ENCODE peak calls at places on chromosome 16, in ten cellular contexts. One of them, this sample, is unnamed. For H3K27me3, the result is how much of the 10 kb centered on the place peaks cover.

GRCh38 chr16:29809850-29810698 is 1.9 kb upstream of the PRRT2 start:
- DNase-seq in esophagus squamous epithelium: no peak
- DNase-seq in AG04450: no peak
- DNase-seq in right lobe of liver: no peak
- DNase-seq in pancreas: no peak
- DNase-seq in tibial artery: no peak
- DNase-seq in GM23338: peak
- DNase-seq in ovary: peak
- DNase-seq in stomach: no peak
- DNase-seq in psoas muscle: no peak
- DNase-seq in this sample: no peak

GRCh38 chr16:57479422-57480126 is 6.7 kb downstream of the DOK4 start:
- DNase-seq in esophagus squamous epithelium: no peak
- DNase-seq in AG04450: no peak
- DNase-seq in right lobe of liver: no peak
- DNase-seq in pancreas: no peak
- DNase-seq in tibial artery: peak
- DNase-seq in GM23338: peak
- DNase-seq in ovary: peak
- DNase-seq in stomach: peak
- DNase-seq in psoas muscle: no peak
- DNase-seq in this sample: peak

GRCh38 chr16:54630284-54630967 is 300.2 kb upstream of the IRX5 start:
- DNase-seq in esophagus squamous epithelium: no peak
- DNase-seq in AG04450: no peak
- DNase-seq in right lobe of liver: no peak
- DNase-seq in pancreas: no peak
- DNase-seq in tibial artery: no peak
- DNase-seq in GM23338: no peak
- DNase-seq in ovary: no peak
- DNase-seq in stomach: no peak
- DNase-seq in psoas muscle: no peak
- DNase-seq in this sample: peak

GRCh38 chr16:67917140-67917851 is 14.4 kb downstream of the CTRL start:
- DNase-seq in esophagus squamous epithelium: no peak
- DNase-seq in AG04450: no peak
- DNase-seq in right lobe of liver: no peak
- DNase-seq in pancreas: no peak
- DNase-seq in tibial artery: no peak
- DNase-seq in GM23338: no peak
- DNase-seq in ovary: no peak
- DNase-seq in stomach: no peak
- DNase-seq in psoas muscle: no peak
- DNase-seq in this sample: no peak

GRCh38 chr16:30184430-30185140 is 1.2 kb downstream of the CORO1A start:
- DNase-seq in esophagus squamous epithelium: no peak
- DNase-seq in AG04450: no peak
- DNase-seq in right lobe of liver: peak
- DNase-seq in pancreas: peak
- DNase-seq in tibial artery: peak
- DNase-seq in GM23338: peak
- DNase-seq in ovary: no peak
- DNase-seq in stomach: peak
- DNase-seq in psoas muscle: no peak
- DNase-seq in this sample: no peak

GRCh38 chr16:49350265-49351103 is 23.1 kb upstream of the C16orf78 start:
- DNase-seq in esophagus squamous epithelium: no peak
- DNase-seq in AG04450: no peak
- DNase-seq in right lobe of liver: peak
- DNase-seq in pancreas: peak
- DNase-seq in tibial artery: peak
- DNase-seq in GM23338: peak
- DNase-seq in ovary: peak
- DNase-seq in stomach: peak
- DNase-seq in psoas muscle: peak
- DNase-seq in this sample: peak

GRCh38 chr16:30843501-30843900 is 50.4 kb downstream of the BCL7C start:
- DNase-seq in esophagus squamous epithelium: no peak
- DNase-seq in AG04450: no peak
- DNase-seq in right lobe of liver: no peak
- DNase-seq in pancreas: no peak
- DNase-seq in tibial artery: no peak
- DNase-seq in GM23338: no peak
- DNase-seq in ovary: no peak
- DNase-seq in stomach: no peak
- DNase-seq in psoas muscle: no peak
- DNase-seq in this sample: no peak

GRCh38 chr16:3518983-3519343 is 18.2 kb downstream of the CLUAP1 start:
- DNase-seq in esophagus squamous epithelium: no peak
- DNase-seq in AG04450: no peak
- DNase-seq in right lobe of liver: no peak
- DNase-seq in pancreas: no peak
- DNase-seq in tibial artery: no peak
- DNase-seq in GM23338: no peak
- DNase-seq in ovary: no peak
- DNase-seq in stomach: no peak
- DNase-seq in psoas muscle: no peak
- DNase-seq in this sample: no peak

GRCh38 chr16:22070361-22071351 is 21.7 kb upstream of the VWA3A start:
- DNase-seq in esophagus squamous epithelium: no peak
- DNase-seq in AG04450: no peak
- DNase-seq in right lobe of liver: no peak
- DNase-seq in pancreas: no peak
- DNase-seq in tibial artery: peak
- DNase-seq in GM23338: no peak
- DNase-seq in ovary: peak
- DNase-seq in stomach: peak
- DNase-seq in psoas muscle: peak
- DNase-seq in this sample: no peak

GRCh38 chr16:23286131-23286532 is 16.0 kb upstream of the SCNN1B start:
- DNase-seq in esophagus squamous epithelium: no peak
- DNase-seq in AG04450: no peak
- DNase-seq in right lobe of liver: no peak
- DNase-seq in pancreas: no peak
- DNase-seq in tibial artery: no peak
- DNase-seq in GM23338: no peak
- DNase-seq in ovary: no peak
- DNase-seq in stomach: no peak
- DNase-seq in psoas muscle: no peak
- DNase-seq in this sample: peak

GRCh38 chr16:87822571-87822970 is 46.7 kb downstream of the SLC7A5 start:
- DNase-seq in esophagus squamous epithelium: no peak
- DNase-seq in AG04450: no peak
- DNase-seq in right lobe of liver: no peak
- DNase-seq in pancreas: no peak
- DNase-seq in tibial artery: no peak
- DNase-seq in GM23338: peak
- DNase-seq in ovary: no peak
- DNase-seq in stomach: no peak
- DNase-seq in psoas muscle: no peak
- DNase-seq in this sample: no peak

GRCh38 chr16:53091508-53092211 is 36.9 kb downstream of the CHD9 start:
- DNase-seq in esophagus squamous epithelium: no peak
- DNase-seq in AG04450: peak
- DNase-seq in right lobe of liver: no peak
- DNase-seq in pancreas: peak
- DNase-seq in tibial artery: peak
- DNase-seq in GM23338: peak
- DNase-seq in ovary: peak
- DNase-seq in stomach: peak
- DNase-seq in psoas muscle: peak
- DNase-seq in this sample: peak

GRCh38 chr16:6300523-6300922 is 1032.1 kb upstream of the RBFOX1 start:
- DNase-seq in esophagus squamous epithelium: no peak
- DNase-seq in AG04450: no peak
- DNase-seq in right lobe of liver: no peak
- DNase-seq in pancreas: no peak
- DNase-seq in tibial artery: no peak
- DNase-seq in GM23338: no peak
- DNase-seq in ovary: no peak
- DNase-seq in stomach: no peak
- DNase-seq in psoas muscle: no peak
- DNase-seq in this sample: no peak

GRCh38 chr16:84582958-84583516 is 34.8 kb downstream of the COTL1 start:
- DNase-seq in esophagus squamous epithelium: no peak
- DNase-seq in AG04450: peak
- DNase-seq in right lobe of liver: no peak
- DNase-seq in pancreas: no peak
- DNase-seq in tibial artery: no peak
- DNase-seq in GM23338: no peak
- DNase-seq in ovary: no peak
- DNase-seq in stomach: no peak
- DNase-seq in psoas muscle: no peak
- DNase-seq in this sample: peak

GRCh38 chr16:22054847-22055590 is 37.3 kb upstream of the VWA3A start:
- DNase-seq in esophagus squamous epithelium: no peak
- DNase-seq in AG04450: no peak
- DNase-seq in right lobe of liver: no peak
- DNase-seq in pancreas: no peak
- DNase-seq in tibial artery: no peak
- DNase-seq in GM23338: no peak
- DNase-seq in ovary: no peak
- DNase-seq in stomach: no peak
- DNase-seq in psoas muscle: no peak
- DNase-seq in this sample: no peak

GRCh38 chr16:89404561-89404960 is 85.8 kb downstream of the ANKRD11 start:
- DNase-seq in esophagus squamous epithelium: no peak
- DNase-seq in AG04450: no peak
- DNase-seq in right lobe of liver: no peak
- DNase-seq in pancreas: peak
- DNase-seq in tibial artery: no peak
- DNase-seq in GM23338: no peak
- DNase-seq in ovary: no peak
- DNase-seq in stomach: peak
- DNase-seq in psoas muscle: no peak
- DNase-seq in this sample: no peak

GRCh38 chr16:67392301-67393059 is 818 bp downstream of the TPPP3 start:
- DNase-seq in esophagus squamous epithelium: no peak
- DNase-seq in AG04450: no peak
- DNase-seq in right lobe of liver: no peak
- DNase-seq in pancreas: no peak
- DNase-seq in tibial artery: no peak
- DNase-seq in GM23338: no peak
- DNase-seq in ovary: no peak
- DNase-seq in stomach: no peak
- DNase-seq in psoas muscle: no peak
- DNase-seq in this sample: no peak

GRCh38 chr16:10760863-10761262 is 17.2 kb downstream of the NUBP1 start:
- DNase-seq in esophagus squamous epithelium: no peak
- DNase-seq in AG04450: no peak
- DNase-seq in right lobe of liver: no peak
- DNase-seq in pancreas: no peak
- DNase-seq in tibial artery: no peak
- DNase-seq in GM23338: no peak
- DNase-seq in ovary: no peak
- DNase-seq in stomach: no peak
- DNase-seq in psoas muscle: no peak
- DNase-seq in this sample: no peak
- H3K4me3 ChIP-seq in esophagus squamous epithelium: no peak
- H3K4me3 ChIP-seq in AG04450: no peak
- H3K4me3 ChIP-seq in right lobe of liver: no peak
- H3K4me3 ChIP-seq in pancreas: no peak
- H3K4me3 ChIP-seq in tibial artery: no peak
- H3K4me3 ChIP-seq in GM23338: no peak
- H3K4me3 ChIP-seq in ovary: no peak
- H3K4me3 ChIP-seq in stomach: no peak
- H3K4me3 ChIP-seq in psoas muscle: no peak
- H3K4me3 ChIP-seq in this sample: no peak

DNA sequence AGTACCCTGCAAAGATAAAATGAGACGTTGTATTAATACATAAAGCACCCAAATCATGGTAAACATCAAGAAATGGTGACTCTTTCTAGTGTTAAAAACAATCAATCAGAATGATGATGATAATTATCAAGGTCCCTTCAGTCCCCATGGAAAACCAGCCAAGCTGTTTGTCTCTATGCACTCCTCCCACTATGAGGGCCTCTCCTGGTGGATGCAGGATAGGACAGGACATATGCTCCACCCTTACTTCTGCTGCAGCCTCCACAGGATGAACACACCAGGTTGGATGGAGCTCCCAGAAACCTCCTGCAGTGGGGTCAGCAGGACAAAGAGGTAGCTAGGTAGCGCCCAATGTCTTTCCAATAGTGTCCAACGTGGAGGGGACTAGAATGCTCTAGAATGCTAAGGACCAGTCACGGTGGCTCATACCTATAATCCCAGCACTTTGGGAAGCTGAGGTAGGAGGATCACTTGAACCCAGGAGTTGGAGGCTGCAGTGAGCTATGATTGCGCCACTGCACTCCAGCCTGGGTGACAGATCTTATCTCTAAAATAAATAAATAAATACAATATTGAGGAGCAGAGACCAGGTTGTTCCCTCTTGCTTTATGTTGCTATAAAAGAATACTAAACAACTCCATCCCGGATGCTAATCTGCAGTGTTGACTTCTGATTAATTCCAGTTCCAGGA is 9.9 kb upstream of the KDM8 start:
- DNase-seq in esophagus squamous epithelium: no peak
- DNase-seq in AG04450: no peak
- DNase-seq in right lobe of liver: no peak
- DNase-seq in pancreas: no peak
- DNase-seq in tibial artery: no peak
- DNase-seq in GM23338: no peak
- DNase-seq in ovary: no peak
- DNase-seq in stomach: no peak
- DNase-seq in psoas muscle: no peak
- DNase-seq in this sample: no peak
- TF ChIP-seq CTCF in esophagus squamous epithelium: no peak
- TF ChIP-seq CTCF in AG04450: peak
- TF ChIP-seq CTCF in right lobe of liver: peak
- TF ChIP-seq CTCF in pancreas: no peak
- TF ChIP-seq CTCF in tibial artery: no peak
- TF ChIP-seq CTCF in GM23338: no peak
- TF ChIP-seq CTCF in ovary: no peak
- TF ChIP-seq CTCF in stomach: no peak
- TF ChIP-seq CTCF in psoas muscle: no peak
- TF ChIP-seq CTCF in this sample: peak

GRCh38 chr16:710500-711075 is 4.3 kb upstream of the METRN start:
- DNase-seq in esophagus squamous epithelium: no peak
- DNase-seq in AG04450: no peak
- DNase-seq in right lobe of liver: no peak
- DNase-seq in pancreas: no peak
- DNase-seq in tibial artery: no peak
- DNase-seq in GM23338: no peak
- DNase-seq in ovary: no peak
- DNase-seq in stomach: no peak
- DNase-seq in psoas muscle: no peak
- DNase-seq in this sample: no peak
- H3K27me3 ChIP-seq in esophagus squamous epithelium: under half
- H3K27me3 ChIP-seq in AG04450: under half
- H3K27me3 ChIP-seq in right lobe of liver: under half
- H3K27me3 ChIP-seq in pancreas: under half
- H3K27me3 ChIP-seq in tibial artery: under half
- H3K27me3 ChIP-seq in GM23338: half or more
- H3K27me3 ChIP-seq in ovary: under half
- H3K27me3 ChIP-seq in stomach: half or more
- H3K27me3 ChIP-seq in psoas muscle: under half
- H3K27me3 ChIP-seq in this sample: under half

DNA sequence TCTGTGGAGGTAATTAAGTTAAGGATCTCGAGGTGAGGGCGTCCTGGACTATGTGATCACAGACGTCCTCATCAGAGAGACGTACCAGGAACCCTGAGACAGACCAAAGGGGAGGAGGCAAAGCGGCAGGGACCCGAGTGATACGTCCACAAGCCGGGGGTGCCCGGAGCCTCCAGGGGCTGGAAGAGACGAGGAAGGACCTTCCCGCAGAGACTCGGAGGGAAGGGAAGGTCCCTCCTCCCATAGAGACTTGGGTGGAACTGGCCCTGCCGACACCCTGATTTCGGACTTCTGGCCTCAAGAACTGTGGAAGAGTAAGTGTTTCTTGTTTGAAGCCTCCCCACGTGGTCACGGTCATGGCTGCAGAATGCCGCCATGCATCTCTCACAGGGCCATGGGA is 30.8 kb downstream of the LMF1 start:
- DNase-seq in esophagus squamous epithelium: no peak
- DNase-seq in AG04450: no peak
- DNase-seq in right lobe of liver: no peak
- DNase-seq in pancreas: no peak
- DNase-seq in tibial artery: no peak
- DNase-seq in GM23338: no peak
- DNase-seq in ovary: no peak
- DNase-seq in stomach: no peak
- DNase-seq in psoas muscle: no peak
- DNase-seq in this sample: no peak
- H3K4me3 ChIP-seq in esophagus squamous epithelium: no peak
- H3K4me3 ChIP-seq in AG04450: no peak
- H3K4me3 ChIP-seq in right lobe of liver: no peak
- H3K4me3 ChIP-seq in pancreas: no peak
- H3K4me3 ChIP-seq in tibial artery: no peak
- H3K4me3 ChIP-seq in GM23338: no peak
- H3K4me3 ChIP-seq in ovary: no peak
- H3K4me3 ChIP-seq in stomach: no peak
- H3K4me3 ChIP-seq in psoas muscle: no peak
- H3K4me3 ChIP-seq in this sample: no peak

This sample was measured in brain microvascular endothelial cell.